ENCODE peak calls at places on chromosomes 2 and 18, in seven cellular contexts. U is amygdala, V is ELF-1, L is NT2/D1, X is AG08396, Q is GM23248, A is choroid plexus epithelial cell. E is an unnamed sample.

GRCh38 chr2:239870863-239871262 is 154.3 kb downstream of the NDUFA10 start:
- DNase-seq in L (no peak), X (no peak), U (no peak), Q (no peak), A (no peak), V (no peak), E (no peak)

GRCh38 chr2:229237270-229237669 is 33.8 kb downstream of the PID1 start:
- DNase-seq in L (no peak), U (no peak), X (no peak), V (no peak), Q (no peak), A (no peak), E (no peak)

GRCh38 chr18:12278765-12279682 is 24.9 kb downstream of the CIDEA start:
- DNase-seq in A (peak), U (no peak), V (peak), X (peak), L (peak), Q (peak), E (peak)

GRCh38 chr2:24883946-24884345 is 36.1 kb downstream of the ADCY3 start:
- DNase-seq in L (no peak), A (peak), Q (peak), V (no peak), U (no peak), X (peak), E (peak)

GRCh38 chr2:83112863-83113262 is 1346.2 kb downstream of the SUCLG1 start:
- DNase-seq in V (no peak), L (no peak), A (peak), X (no peak), U (no peak), Q (no peak), E (no peak)

GRCh38 chr2:69685321-69686048 is 41.9 kb upstream of the AAK1 start:
- DNase-seq in U (no peak), Q (peak), L (no peak), V (no peak), A (peak), X (no peak), E (peak)

GRCh38 chr2:12119841-12120240 is 373.4 kb downstream of the LPIN1 start:
- DNase-seq in X (peak), Q (peak), U (no peak), V (no peak), A (no peak), L (no peak), E (peak)

GRCh38 chr18:45521151-45521550 is 94.1 kb upstream of the SLC14A2 start:
- DNase-seq in X (peak), U (no peak), Q (peak), A (peak), L (no peak), V (no peak), E (peak)

GRCh38 chr2:85914525-85914881 is 25.7 kb upstream of the ST3GAL5 start:
- DNase-seq in V (no peak), U (no peak), L (no peak), Q (no peak), X (no peak), A (no peak), E (no peak)

GRCh38 chr2:158809816-158810215 is 14.7 kb downstream of the DAPL1 start:
- DNase-seq in X (no peak), A (no peak), U (no peak), V (no peak), Q (no peak), L (no peak), E (peak)

GRCh38 chr18:8424917-8425725 is 184.1 kb upstream of the RAB12 start:
- DNase-seq in X (peak), U (no peak), Q (peak), V (peak), A (peak), L (no peak), E (peak)

E was measured in fibroblast of mammary gland.